ENCODE peak calls at places on chromosomes 5 and 9, in nine cellular contexts. One of them, this sample, is unnamed.

GRCh38 chr9:93080406-93080805 is 15.6 kb upstream of the CARD19 start:
- DNase-seq in bronchial epithelial cell: no peak
- DNase-seq in sigmoid colon: peak
- DNase-seq in A549: no peak
- DNase-seq in CD4-positive, alpha-beta T cell: no peak
- DNase-seq in AG04450: no peak
- DNase-seq in ovary: peak
- DNase-seq in WTC11: peak
- DNase-seq in endothelial cell: no peak
- DNase-seq in this sample: no peak

GRCh38 chr5:101278011-101278687 is 375.1 kb upstream of the ST8SIA4 start:
- DNase-seq in AG04450: no peak
- DNase-seq in WTC11: no peak
- DNase-seq in A549: peak
- DNase-seq in endothelial cell: no peak
- DNase-seq in sigmoid colon: no peak
- DNase-seq in ovary: no peak
- DNase-seq in bronchial epithelial cell: peak
- DNase-seq in CD4-positive, alpha-beta T cell: no peak
- DNase-seq in this sample: no peak

GRCh38 chr5:40437452-40437861 is 242.3 kb upstream of the PTGER4 start:
- DNase-seq in sigmoid colon: no peak
- DNase-seq in bronchial epithelial cell: peak
- DNase-seq in ovary: no peak
- DNase-seq in AG04450: no peak
- DNase-seq in WTC11: no peak
- DNase-seq in A549: peak
- DNase-seq in endothelial cell: no peak
- DNase-seq in CD4-positive, alpha-beta T cell: no peak
- DNase-seq in this sample: peak

GRCh38 chr5:115583474-115583873 is 18.8 kb downstream of the TICAM2 start:
- DNase-seq in sigmoid colon: no peak
- DNase-seq in AG04450: peak
- DNase-seq in CD4-positive, alpha-beta T cell: no peak
- DNase-seq in ovary: no peak
- DNase-seq in A549: no peak
- DNase-seq in endothelial cell: no peak
- DNase-seq in bronchial epithelial cell: no peak
- DNase-seq in WTC11: no peak
- DNase-seq in this sample: no peak

GRCh38 chr9:132169672-132170392 is 8.0 kb downstream of the NTNG2 start:
- DNase-seq in endothelial cell: peak
- DNase-seq in ovary: peak
- DNase-seq in WTC11: peak
- DNase-seq in A549: peak
- DNase-seq in AG04450: peak
- DNase-seq in CD4-positive, alpha-beta T cell: peak
- DNase-seq in sigmoid colon: peak
- DNase-seq in bronchial epithelial cell: peak
- DNase-seq in this sample: peak

GRCh38 chr5:158492850-158493249 is 606.9 kb downstream of the EBF1 start:
- DNase-seq in endothelial cell: no peak
- DNase-seq in WTC11: no peak
- DNase-seq in A549: no peak
- DNase-seq in CD4-positive, alpha-beta T cell: no peak
- DNase-seq in bronchial epithelial cell: no peak
- DNase-seq in ovary: no peak
- DNase-seq in sigmoid colon: no peak
- DNase-seq in AG04450: no peak
- DNase-seq in this sample: no peak

GRCh38 chr9:98091735-98092632 is 27.0 kb downstream of the TRIM14 start:
- DNase-seq in WTC11: peak
- DNase-seq in sigmoid colon: no peak
- DNase-seq in AG04450: no peak
- DNase-seq in endothelial cell: no peak
- DNase-seq in bronchial epithelial cell: peak
- DNase-seq in A549: no peak
- DNase-seq in CD4-positive, alpha-beta T cell: no peak
- DNase-seq in ovary: no peak
- DNase-seq in this sample: no peak

GRCh38 chr5:59921816-59922215 is 28.3 kb upstream of the PDE4D start:
- DNase-seq in bronchial epithelial cell: no peak
- DNase-seq in AG04450: no peak
- DNase-seq in A549: no peak
- DNase-seq in ovary: no peak
- DNase-seq in endothelial cell: no peak
- DNase-seq in WTC11: peak
- DNase-seq in CD4-positive, alpha-beta T cell: no peak
- DNase-seq in sigmoid colon: no peak
- DNase-seq in this sample: no peak

GRCh38 chr9:94140418-94140780 is 56.1 kb downstream of the PTPDC1 start:
- DNase-seq in AG04450: no peak
- DNase-seq in WTC11: no peak
- DNase-seq in endothelial cell: no peak
- DNase-seq in ovary: no peak
- DNase-seq in sigmoid colon: no peak
- DNase-seq in A549: no peak
- DNase-seq in bronchial epithelial cell: peak
- DNase-seq in CD4-positive, alpha-beta T cell: no peak
- DNase-seq in this sample: no peak

GRCh38 chr9:94134629-94135028 is 50.4 kb downstream of the PTPDC1 start:
- DNase-seq in endothelial cell: no peak
- DNase-seq in AG04450: no peak
- DNase-seq in A549: no peak
- DNase-seq in bronchial epithelial cell: no peak
- DNase-seq in WTC11: no peak
- DNase-seq in ovary: no peak
- DNase-seq in CD4-positive, alpha-beta T cell: no peak
- DNase-seq in sigmoid colon: no peak
- DNase-seq in this sample: no peak

GRCh38 chr9:94139672-94140417 is 55.6 kb downstream of the PTPDC1 start:
- DNase-seq in bronchial epithelial cell: peak
- DNase-seq in ovary: peak
- DNase-seq in WTC11: no peak
- DNase-seq in sigmoid colon: peak
- DNase-seq in AG04450: peak
- DNase-seq in A549: peak
- DNase-seq in endothelial cell: no peak
- DNase-seq in CD4-positive, alpha-beta T cell: no peak
- DNase-seq in this sample: no peak

GRCh38 chr9:94140791-94141790 is 56.8 kb downstream of the PTPDC1 start:
- DNase-seq in WTC11: no peak
- DNase-seq in ovary: no peak
- DNase-seq in CD4-positive, alpha-beta T cell: no peak
- DNase-seq in endothelial cell: no peak
- DNase-seq in sigmoid colon: no peak
- DNase-seq in AG04450: no peak
- DNase-seq in bronchial epithelial cell: no peak
- DNase-seq in A549: no peak
- DNase-seq in this sample: no peak

DNA sequence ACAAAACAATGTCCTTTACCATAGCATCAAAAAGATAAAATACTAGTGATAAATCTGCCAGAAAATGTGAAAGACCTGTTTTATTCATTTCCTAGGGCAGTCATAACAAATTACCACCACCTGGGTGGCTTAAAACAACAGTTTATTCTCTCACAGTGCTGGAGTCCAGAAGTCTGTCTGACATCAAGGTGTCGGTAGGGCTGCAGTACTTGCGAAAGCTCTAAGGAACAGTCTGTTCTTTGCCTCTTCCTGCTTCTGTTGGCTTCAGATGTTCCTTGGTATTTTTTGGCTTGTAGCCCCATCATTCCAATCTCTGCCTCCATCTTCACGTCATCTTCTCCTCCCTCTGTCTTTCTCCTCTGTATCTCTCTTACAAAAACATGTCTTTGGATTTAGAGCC is 51.0 kb downstream of the PTPDC1 start:
- DNase-seq in AG04450: peak
- DNase-seq in CD4-positive, alpha-beta T cell: no peak
- DNase-seq in WTC11: no peak
- DNase-seq in A549: no peak
- DNase-seq in endothelial cell: no peak
- DNase-seq in sigmoid colon: peak
- DNase-seq in bronchial epithelial cell: peak
- DNase-seq in ovary: no peak
- DNase-seq in this sample: no peak
- TF ChIP-seq CTCF in AG04450: no peak
- TF ChIP-seq CTCF in CD4-positive, alpha-beta T cell: no peak
- TF ChIP-seq CTCF in WTC11: no peak
- TF ChIP-seq CTCF in A549: no peak
- TF ChIP-seq CTCF in endothelial cell: no peak
- TF ChIP-seq CTCF in sigmoid colon: no peak
- TF ChIP-seq CTCF in bronchial epithelial cell: no peak
- TF ChIP-seq CTCF in ovary: no peak
- TF ChIP-seq CTCF in this sample: no peak

GRCh38 chr9:133742849-133743444 is 4.8 kb upstream of the SARDH start:
- DNase-seq in CD4-positive, alpha-beta T cell: peak
- DNase-seq in ovary: peak
- DNase-seq in A549: peak
- DNase-seq in WTC11: peak
- DNase-seq in sigmoid colon: peak
- DNase-seq in AG04450: no peak
- DNase-seq in bronchial epithelial cell: peak
- DNase-seq in endothelial cell: peak
- DNase-seq in this sample: peak

GRCh38 chr9:133742251-133742650 is 4.1 kb upstream of the SARDH start:
- DNase-seq in WTC11: no peak
- DNase-seq in CD4-positive, alpha-beta T cell: no peak
- DNase-seq in A549: no peak
- DNase-seq in endothelial cell: no peak
- DNase-seq in ovary: no peak
- DNase-seq in AG04450: no peak
- DNase-seq in bronchial epithelial cell: no peak
- DNase-seq in sigmoid colon: no peak
- DNase-seq in this sample: no peak

GRCh38 chr9:133750927-133751649 is 12.9 kb upstream of the SARDH start:
- DNase-seq in A549: no peak
- DNase-seq in sigmoid colon: peak
- DNase-seq in ovary: no peak
- DNase-seq in CD4-positive, alpha-beta T cell: no peak
- DNase-seq in WTC11: no peak
- DNase-seq in AG04450: no peak
- DNase-seq in endothelial cell: no peak
- DNase-seq in bronchial epithelial cell: no peak
- DNase-seq in this sample: no peak

GRCh38 chr9:133752739-133753446 is 14.7 kb upstream of the SARDH start:
- DNase-seq in endothelial cell: no peak
- DNase-seq in WTC11: no peak
- DNase-seq in bronchial epithelial cell: no peak
- DNase-seq in A549: no peak
- DNase-seq in AG04450: no peak
- DNase-seq in ovary: no peak
- DNase-seq in sigmoid colon: no peak
- DNase-seq in CD4-positive, alpha-beta T cell: no peak
- DNase-seq in this sample: no peak

GRCh38 chr9:133747309-133747708 is 9.2 kb upstream of the SARDH start:
- DNase-seq in AG04450: no peak
- DNase-seq in CD4-positive, alpha-beta T cell: no peak
- DNase-seq in endothelial cell: no peak
- DNase-seq in sigmoid colon: no peak
- DNase-seq in ovary: no peak
- DNase-seq in WTC11: no peak
- DNase-seq in bronchial epithelial cell: no peak
- DNase-seq in A549: no peak
- DNase-seq in this sample: no peak
- TF ChIP-seq CTCF in AG04450: no peak
- TF ChIP-seq CTCF in CD4-positive, alpha-beta T cell: no peak
- TF ChIP-seq CTCF in endothelial cell: no peak
- TF ChIP-seq CTCF in sigmoid colon: no peak
- TF ChIP-seq CTCF in ovary: no peak
- TF ChIP-seq CTCF in WTC11: no peak
- TF ChIP-seq CTCF in bronchial epithelial cell: no peak
- TF ChIP-seq CTCF in A549: no peak
- TF ChIP-seq CTCF in this sample: no peak

DNA sequence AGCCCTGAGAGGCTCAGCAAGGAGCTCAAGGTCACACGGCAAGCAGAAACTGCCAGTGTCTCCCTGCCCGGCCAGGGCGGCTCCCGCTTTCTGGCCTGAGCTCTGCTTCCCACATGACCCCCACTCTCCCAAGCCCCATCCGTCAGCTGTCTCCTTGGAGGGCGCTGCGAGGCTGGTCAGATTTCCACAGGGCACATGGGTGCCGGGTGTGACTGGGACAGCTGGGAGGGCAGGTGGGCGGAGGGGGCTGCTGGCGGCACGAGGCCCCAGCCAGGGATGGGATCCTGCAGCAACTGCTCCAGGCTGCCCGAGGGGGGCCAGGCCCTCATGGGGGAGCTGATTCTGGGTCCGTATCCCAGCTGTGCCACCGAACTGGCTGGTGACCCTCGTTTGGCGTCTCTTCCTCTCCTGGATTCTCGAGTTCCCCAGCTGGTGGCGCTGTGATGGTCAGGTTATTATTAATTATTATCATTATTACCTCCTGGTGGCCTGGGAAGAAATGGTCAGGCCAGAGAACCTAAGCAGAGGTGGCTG is 12.9 kb upstream of the WDR38 start:
- DNase-seq in sigmoid colon: no peak
- DNase-seq in AG04450: no peak
- DNase-seq in bronchial epithelial cell: no peak
- DNase-seq in endothelial cell: peak
- DNase-seq in ovary: no peak
- DNase-seq in A549: peak
- DNase-seq in WTC11: peak
- DNase-seq in CD4-positive, alpha-beta T cell: no peak
- DNase-seq in this sample: no peak
- TF ChIP-seq CTCF in sigmoid colon: no peak
- TF ChIP-seq CTCF in AG04450: peak
- TF ChIP-seq CTCF in bronchial epithelial cell: peak
- TF ChIP-seq CTCF in endothelial cell: peak
- TF ChIP-seq CTCF in ovary: no peak
- TF ChIP-seq CTCF in A549: peak
- TF ChIP-seq CTCF in WTC11: no peak
- TF ChIP-seq CTCF in CD4-positive, alpha-beta T cell: no peak
- TF ChIP-seq CTCF in this sample: peak

GRCh38 chr5:157342822-157343402 is 77.0 kb downstream of the CYFIP2 start:
- DNase-seq in WTC11: peak
- DNase-seq in AG04450: no peak
- DNase-seq in CD4-positive, alpha-beta T cell: peak
- DNase-seq in A549: peak
- DNase-seq in sigmoid colon: no peak
- DNase-seq in bronchial epithelial cell: peak
- DNase-seq in ovary: no peak
- DNase-seq in endothelial cell: peak
- DNase-seq in this sample: peak
- TF ChIP-seq CTCF in WTC11: peak
- TF ChIP-seq CTCF in AG04450: peak
- TF ChIP-seq CTCF in CD4-positive, alpha-beta T cell: peak
- TF ChIP-seq CTCF in A549: peak
- TF ChIP-seq CTCF in sigmoid colon: peak
- TF ChIP-seq CTCF in bronchial epithelial cell: peak
- TF ChIP-seq CTCF in ovary: no peak
- TF ChIP-seq CTCF in endothelial cell: peak
- TF ChIP-seq CTCF in this sample: peak

This sample was measured in GM13977.